ENCODE peak calls at places on chromosome 4, in ten cellular contexts. V, H, E, J, A, Z, S, M, U and R are unnamed samples.

GRCh38 chr4:88458091-88458740 is 1.3 kb downstream of the HERC5 start:
- DNase-seq in V (no peak), M (no peak), S (no peak), U (no peak), A (no peak), J (no peak), E (no peak), Z (no peak), H (no peak), R (no peak)

GRCh38 chr4:95091272-95091671 is 333.5 kb downstream of the BMPR1B start:
- DNase-seq in V (no peak), M (no peak), E (no peak), S (no peak), A (no peak), Z (no peak), H (no peak), U (no peak), J (no peak), R (no peak)

GRCh38 chr4:10283761-10284160 is 167.2 kb upstream of the WDR1 start:
- DNase-seq in V (no peak), A (no peak), J (no peak), E (no peak), U (no peak), H (no peak), Z (no peak), S (no peak), M (no peak), R (no peak)

GRCh38 chr4:11799182-11799581 is 370.5 kb upstream of the HS3ST1 start:
- DNase-seq in U (no peak), H (no peak), J (no peak), S (no peak), M (no peak), E (no peak), V (no peak), A (no peak), Z (no peak), R (no peak)

GRCh38 chr4:147760695-147761094 is 28.8 kb downstream of the ARHGAP10 start:
- DNase-seq in V (no peak), S (no peak), M (no peak), U (no peak), E (no peak), A (no peak), J (no peak), Z (no peak), H (no peak), R (no peak)

GRCh38 chr4:118351851-118352827 is 664 bp downstream of the PRSS12 start:
- DNase-seq in H (no peak), M (peak), E (peak), A (no peak), Z (peak), J (peak), V (no peak), S (no peak), U (peak), R (no peak)

GRCh38 chr4:70183168-70183939 is 12.2 kb upstream of the ODAM start:
- DNase-seq in Z (peak), M (no peak), S (peak), A (no peak), U (peak), E (no peak), J (no peak), H (no peak), V (no peak), R (no peak)

GRCh38 chr4:89640620-89641366 is 196.2 kb downstream of the SNCA start:
- DNase-seq in A (no peak), M (no peak), Z (peak), U (no peak), H (no peak), V (peak), J (peak), S (no peak), E (peak), R (no peak)

GRCh38 chr4:8229341-8229975 is 30.4 kb downstream of the SH3TC1 start:
- DNase-seq in U (no peak), A (no peak), Z (no peak), H (no peak), S (no peak), V (no peak), J (no peak), E (no peak), M (no peak), R (no peak)

GRCh38 chr4:168461821-168462220 is 18.5 kb downstream of the DDX60L start:
- DNase-seq in E (no peak), M (no peak), Z (no peak), H (no peak), J (no peak), S (no peak), V (no peak), U (no peak), A (no peak), R (no peak)

GRCh38 chr4:81465668-81466357 is 5.9 kb downstream of the RASGEF1B start:
- DNase-seq in E (no peak), S (no peak), H (no peak), A (no peak), M (no peak), Z (no peak), J (no peak), U (no peak), V (no peak), R (no peak)

GRCh38 chr4:188042191-188042590 is 46.6 kb downstream of the ZFP42 start:
- DNase-seq in E (no peak), Z (no peak), S (no peak), A (no peak), M (no peak), V (no peak), J (no peak), H (no peak), U (no peak), R (no peak)